ENCODE peak calls at places on chromosome 16, in six cellular contexts. Z, Y, T, F, S and V are unnamed samples.

GRCh38 chr16:11011326-11011725 is 67.0 kb downstream of the CLEC16A start:
- DNase-seq in Z (no peak), Y (no peak), T (no peak), F (no peak), S (no peak), V (no peak)

GRCh38 chr16:84883301-84883700 is 63.5 kb downstream of the CRISPLD2 start:
- DNase-seq in Z (no peak), Y (no peak), T (peak), F (peak), S (no peak), V (no peak)

GRCh38 chr16:1408171-1408837 is 6.2 kb downstream of the UNKL start:
- DNase-seq in Z (peak), Y (peak), T (peak), F (peak), S (peak), V (peak)

GRCh38 chr16:27703545-27703944 is 153.6 kb downstream of the KATNIP start:
- DNase-seq in Z (no peak), Y (no peak), T (no peak), F (no peak), S (no peak), V (no peak)

GRCh38 chr16:53041196-53041977 is 11.3 kb downstream of the CHD9NB start:
- DNase-seq in Z (no peak), Y (no peak), T (peak), F (peak), S (no peak), V (no peak)

GRCh38 chr16:79482011-79482410 is 118.5 kb downstream of the MAF start:
- DNase-seq in Z (no peak), Y (no peak), T (no peak), F (no peak), S (no peak), V (no peak)

GRCh38 chr16:78444-79145 is 570 bp downstream of the MPG start:
- DNase-seq in Z (no peak), Y (no peak), T (peak), F (no peak), S (no peak), V (no peak)

GRCh38 chr16:67236551-67237395 is 9.8 kb downstream of the TMEM208 start:
- DNase-seq in Z (peak), Y (no peak), T (peak), F (peak), S (peak), V (no peak)

GRCh38 chr16:16158741-16159374 is 64.4 kb downstream of the ABCC6 start:
- DNase-seq in Z (no peak), Y (no peak), T (no peak), F (peak), S (peak), V (no peak)